ENCODE peak calls at places on chromosomes 4 and X, in six cellular contexts. V, X, H, A, M and I are unnamed samples.

GRCh38 chr4:68375667-68376559 is 26.0 kb upstream of the YTHDC1 start:
- DNase-seq in A (peak), X (no peak), V (peak), H (no peak), M (peak), I (no peak)

GRCh38 chr4:40587826-40588225 is 41.8 kb downstream of the RBM47 start:
- DNase-seq in H (no peak), A (no peak), M (no peak), V (no peak), X (no peak), I (no peak)

GRCh38 chr4:14856076-14856926 is 146.0 kb upstream of the CPEB2 start:
- DNase-seq in V (no peak), M (no peak), A (peak), H (no peak), X (peak), I (no peak)

GRCh38 chr4:93791570-93792195 is 36.9 kb upstream of the ATOH1 start:
- DNase-seq in A (peak), X (peak), M (peak), V (peak), H (no peak), I (no peak)

GRCh38 chr4:185265942-185266341 is 56.5 kb downstream of the SNX25 start:
- DNase-seq in A (no peak), X (no peak), M (peak), V (no peak), H (no peak), I (no peak)

GRCh38 chr4:182604161-182604591 is 313.0 kb downstream of the DCTD start:
- DNase-seq in M (no peak), V (peak), H (no peak), X (no peak), A (no peak), I (no peak)

GRCh38 chrX:31178769-31179125 is 106.9 kb upstream of the FTHL17 start:
- DNase-seq in V (no peak), H (no peak), A (no peak), X (no peak), M (no peak), I (no peak)

GRCh38 chr4:41360911-41361830 is 104.4 kb downstream of the UCHL1 start:
- DNase-seq in V (peak), M (no peak), H (peak), A (peak), X (peak), I (no peak)

GRCh38 chr4:41327770-41328169 is 71.0 kb downstream of the UCHL1 start:
- DNase-seq in A (no peak), V (no peak), X (no peak), H (no peak), M (no peak), I (no peak)